ENCODE peak calls at places on chromosomes 3 and 15, in eight cellular contexts. One of them, this sample, is unnamed.

GRCh38 chr3:128245460-128245859 is 92.2 kb downstream of the EEFSEC start:
- DNase-seq in brain microvascular endothelial cell: no peak
- DNase-seq in neural crest cell: no peak
- DNase-seq in tibial artery: no peak
- DNase-seq in IMR-90: no peak
- DNase-seq in AG10803: no peak
- DNase-seq in right lobe of liver: no peak
- DNase-seq in endothelial cell of umbilical vein: no peak
- DNase-seq in this sample: no peak

GRCh38 chr15:89367485-89368451 is 33.1 kb upstream of the POLG start:
- DNase-seq in neural crest cell: peak; percentile 50
- DNase-seq in endothelial cell of umbilical vein: no peak
- DNase-seq in right lobe of liver: no peak
- DNase-seq in tibial artery: no peak
- DNase-seq in IMR-90: no peak
- DNase-seq in brain microvascular endothelial cell: no peak
- DNase-seq in AG10803: no peak
- DNase-seq in this sample: no peak

GRCh38 chr3:196082471-196082971 is 631 bp upstream of the TFRC start:
- DNase-seq in IMR-90: peak; percentile 7
- DNase-seq in brain microvascular endothelial cell: no peak
- DNase-seq in AG10803: no peak
- DNase-seq in tibial artery: no peak
- DNase-seq in endothelial cell of umbilical vein: no peak
- DNase-seq in right lobe of liver: no peak
- DNase-seq in neural crest cell: no peak
- DNase-seq in this sample: no peak

GRCh38 chr15:45762726-45763125 is 127.9 kb downstream of the SQOR start:
- DNase-seq in IMR-90: no peak
- DNase-seq in tibial artery: no peak
- DNase-seq in AG10803: no peak
- DNase-seq in right lobe of liver: no peak
- DNase-seq in neural crest cell: no peak
- DNase-seq in endothelial cell of umbilical vein: no peak
- DNase-seq in brain microvascular endothelial cell: no peak
- DNase-seq in this sample: no peak

GRCh38 chr3:98952404-98952803 is 50.9 kb upstream of the DCBLD2 start:
- DNase-seq in IMR-90: no peak
- DNase-seq in tibial artery: no peak
- DNase-seq in neural crest cell: no peak
- DNase-seq in AG10803: no peak
- DNase-seq in endothelial cell of umbilical vein: no peak
- DNase-seq in right lobe of liver: no peak
- DNase-seq in brain microvascular endothelial cell: no peak
- DNase-seq in this sample: no peak

GRCh38 chr15:98034731-98035130 is 74.2 kb downstream of the ARRDC4 start:
- DNase-seq in AG10803: no peak
- DNase-seq in right lobe of liver: no peak
- DNase-seq in neural crest cell: no peak
- DNase-seq in endothelial cell of umbilical vein: no peak
- DNase-seq in brain microvascular endothelial cell: no peak
- DNase-seq in IMR-90: no peak
- DNase-seq in tibial artery: no peak
- DNase-seq in this sample: no peak

GRCh38 chr15:38699633-38700230 is 135.1 kb upstream of the RASGRP1 start:
- DNase-seq in AG10803: peak; percentile 67
- DNase-seq in tibial artery: peak; percentile 58
- DNase-seq in IMR-90: peak; percentile 65
- DNase-seq in neural crest cell: peak; percentile 60
- DNase-seq in right lobe of liver: peak; percentile 31
- DNase-seq in brain microvascular endothelial cell: peak; percentile 71
- DNase-seq in endothelial cell of umbilical vein: peak; percentile 71
- DNase-seq in this sample: no peak

GRCh38 chr3:123831420-123831819 is 52.7 kb downstream of the MYLK start:
- DNase-seq in AG10803: no peak
- DNase-seq in tibial artery: no peak
- DNase-seq in right lobe of liver: no peak
- DNase-seq in IMR-90: no peak
- DNase-seq in brain microvascular endothelial cell: peak; percentile 27
- DNase-seq in endothelial cell of umbilical vein: no peak
- DNase-seq in neural crest cell: no peak
- DNase-seq in this sample: no peak

GRCh38 chr3:22269827-22270226 is 518.8 kb upstream of the ZNF385D start:
- DNase-seq in brain microvascular endothelial cell: peak; percentile 63
- DNase-seq in right lobe of liver: no peak
- DNase-seq in AG10803: peak; percentile 21
- DNase-seq in endothelial cell of umbilical vein: no peak
- DNase-seq in neural crest cell: no peak
- DNase-seq in IMR-90: no peak
- DNase-seq in tibial artery: peak; percentile 18
- DNase-seq in this sample: no peak

GRCh38 chr15:78992416-78993256 is 47.8 kb upstream of the CTSH start:
- DNase-seq in IMR-90: no peak
- DNase-seq in tibial artery: peak; percentile 38
- DNase-seq in endothelial cell of umbilical vein: peak; percentile 62
- DNase-seq in AG10803: peak; percentile 23
- DNase-seq in right lobe of liver: no peak
- DNase-seq in brain microvascular endothelial cell: no peak
- DNase-seq in neural crest cell: no peak
- DNase-seq in this sample: no peak

GRCh38 chr3:194308635-194309213 is 42.4 kb downstream of the CPN2 start:
- DNase-seq in endothelial cell of umbilical vein: peak; percentile 48
- DNase-seq in tibial artery: no peak
- DNase-seq in IMR-90: no peak
- DNase-seq in brain microvascular endothelial cell: no peak
- DNase-seq in right lobe of liver: no peak
- DNase-seq in neural crest cell: no peak
- DNase-seq in AG10803: no peak
- DNase-seq in this sample: no peak

GRCh38 chr15:79919749-79920511 is 23.1 kb upstream of the MTHFS start:
- DNase-seq in neural crest cell: no peak
- DNase-seq in tibial artery: no peak
- DNase-seq in right lobe of liver: no peak
- DNase-seq in IMR-90: no peak
- DNase-seq in AG10803: no peak
- DNase-seq in endothelial cell of umbilical vein: no peak
- DNase-seq in brain microvascular endothelial cell: no peak
- DNase-seq in this sample: no peak

GRCh38 chr3:126024049-126024854 is 55.3 kb downstream of the ROPN1B start:
- DNase-seq in right lobe of liver: no peak
- DNase-seq in endothelial cell of umbilical vein: no peak
- DNase-seq in AG10803: no peak
- DNase-seq in neural crest cell: no peak
- DNase-seq in tibial artery: no peak
- DNase-seq in brain microvascular endothelial cell: no peak
- DNase-seq in IMR-90: no peak
- DNase-seq in this sample: no peak

GRCh38 chr3:55090310-55090709 is 162.5 kb upstream of the LRTM1 start:
- DNase-seq in brain microvascular endothelial cell: no peak
- DNase-seq in IMR-90: no peak
- DNase-seq in neural crest cell: no peak
- DNase-seq in endothelial cell of umbilical vein: no peak
- DNase-seq in tibial artery: no peak
- DNase-seq in AG10803: no peak
- DNase-seq in right lobe of liver: no peak
- DNase-seq in this sample: no peak

GRCh38 chr3:23594897-23595670 is 210.7 kb upstream of the UBE2E1 start:
- DNase-seq in brain microvascular endothelial cell: peak; percentile 49
- DNase-seq in neural crest cell: no peak
- DNase-seq in tibial artery: no peak
- DNase-seq in IMR-90: peak; percentile 12
- DNase-seq in endothelial cell of umbilical vein: no peak
- DNase-seq in AG10803: peak; percentile 62
- DNase-seq in right lobe of liver: no peak
- DNase-seq in this sample: no peak
- TF ChIP-seq CTCF in brain microvascular endothelial cell: peak; percentile 37
- TF ChIP-seq CTCF in neural crest cell: no peak
- TF ChIP-seq CTCF in tibial artery: no peak
- TF ChIP-seq CTCF in IMR-90: no peak
- TF ChIP-seq CTCF in endothelial cell of umbilical vein: no peak
- TF ChIP-seq CTCF in AG10803: no peak
- TF ChIP-seq CTCF in right lobe of liver: no peak
- TF ChIP-seq CTCF in this sample: no peak

GRCh38 chr3:133169669-133170068 is 131.5 kb downstream of the TMEM108 start:
- DNase-seq in right lobe of liver: no peak
- DNase-seq in AG10803: no peak
- DNase-seq in endothelial cell of umbilical vein: no peak
- DNase-seq in neural crest cell: no peak
- DNase-seq in IMR-90: no peak
- DNase-seq in brain microvascular endothelial cell: no peak
- DNase-seq in tibial artery: no peak
- DNase-seq in this sample: no peak

GRCh38 chr3:133167340-133168024 is 129.3 kb downstream of the TMEM108 start:
- DNase-seq in brain microvascular endothelial cell: no peak
- DNase-seq in endothelial cell of umbilical vein: no peak
- DNase-seq in right lobe of liver: no peak
- DNase-seq in neural crest cell: no peak
- DNase-seq in IMR-90: no peak
- DNase-seq in tibial artery: no peak
- DNase-seq in AG10803: no peak
- DNase-seq in this sample: no peak

GRCh38 chr3:133162906-133163305 is 124.7 kb downstream of the TMEM108 start:
- DNase-seq in right lobe of liver: no peak
- DNase-seq in IMR-90: no peak
- DNase-seq in neural crest cell: no peak
- DNase-seq in AG10803: no peak
- DNase-seq in tibial artery: no peak
- DNase-seq in brain microvascular endothelial cell: no peak
- DNase-seq in endothelial cell of umbilical vein: no peak
- DNase-seq in this sample: no peak

DNA sequence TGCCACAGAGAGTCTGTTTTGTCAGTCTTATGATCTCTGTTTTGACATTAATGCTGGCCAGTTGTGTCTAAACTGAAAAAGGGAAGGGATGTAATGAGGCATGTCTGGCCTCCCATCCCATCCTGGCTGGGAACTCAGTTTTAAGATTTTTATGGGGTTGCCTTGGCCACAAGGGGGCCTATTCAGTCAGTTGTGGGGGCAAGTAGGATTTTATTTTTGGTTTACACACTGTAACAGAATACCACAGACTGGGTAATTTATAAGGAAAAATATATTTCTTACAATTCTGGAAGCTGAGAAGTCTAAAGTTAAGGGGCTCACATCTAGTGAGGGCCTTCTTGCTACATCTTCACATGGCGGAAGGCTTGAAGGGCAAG is 129.8 kb downstream of the TMEM108 start:
- DNase-seq in IMR-90: no peak
- DNase-seq in right lobe of liver: no peak
- DNase-seq in neural crest cell: no peak
- DNase-seq in brain microvascular endothelial cell: no peak
- DNase-seq in tibial artery: no peak
- DNase-seq in AG10803: no peak
- DNase-seq in endothelial cell of umbilical vein: no peak
- DNase-seq in this sample: no peak
- TF ChIP-seq CTCF in IMR-90: no peak
- TF ChIP-seq CTCF in right lobe of liver: peak; percentile 17
- TF ChIP-seq CTCF in neural crest cell: no peak
- TF ChIP-seq CTCF in brain microvascular endothelial cell: no peak
- TF ChIP-seq CTCF in tibial artery: no peak
- TF ChIP-seq CTCF in AG10803: no peak
- TF ChIP-seq CTCF in endothelial cell of umbilical vein: no peak
- TF ChIP-seq CTCF in this sample: peak; percentile 9

DNA sequence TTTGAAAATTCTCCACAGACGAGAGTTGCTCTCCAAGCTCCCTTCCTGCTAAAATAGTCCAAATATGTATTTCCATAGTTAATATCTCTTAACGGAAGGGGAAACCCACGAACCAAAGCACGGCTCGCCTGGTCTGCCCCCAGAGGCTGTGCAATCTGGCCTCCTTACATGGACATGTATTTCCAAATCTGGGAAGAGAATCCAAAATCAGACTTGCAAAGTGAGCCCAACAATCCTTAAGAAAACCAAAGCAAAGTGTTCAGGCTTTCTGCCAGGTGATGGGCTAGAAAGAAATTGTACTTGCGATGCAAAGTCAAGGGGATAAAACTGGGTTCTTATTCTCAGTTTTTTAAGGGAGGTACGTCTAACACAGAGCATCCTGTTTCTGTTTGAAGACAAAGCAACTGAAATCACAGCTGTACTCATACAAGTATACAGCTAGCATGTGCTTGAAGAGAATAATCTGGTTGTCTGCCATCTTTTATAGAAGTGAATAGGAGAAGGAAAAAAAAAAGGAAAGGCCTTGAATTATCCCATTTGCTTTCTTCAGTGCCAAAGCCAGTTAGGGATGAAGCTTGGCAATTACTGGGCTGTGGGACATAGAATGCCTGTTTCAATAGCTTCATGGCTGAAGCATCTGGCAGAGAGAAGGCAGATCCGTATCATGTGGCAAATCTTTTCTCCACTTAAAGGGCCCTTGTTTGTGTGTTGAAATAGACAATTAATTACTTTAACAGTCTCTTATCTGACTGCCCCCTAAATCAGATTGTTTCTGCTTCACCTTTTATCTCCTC is 48.4 kb downstream of the LRIG1 start:
- DNase-seq in AG10803: peak; percentile 53
- DNase-seq in IMR-90: no peak
- DNase-seq in brain microvascular endothelial cell: no peak
- DNase-seq in neural crest cell: no peak
- DNase-seq in tibial artery: peak; percentile 65
- DNase-seq in endothelial cell of umbilical vein: no peak
- DNase-seq in right lobe of liver: no peak
- DNase-seq in this sample: no peak
- TF ChIP-seq CTCF in AG10803: peak; percentile 2
- TF ChIP-seq CTCF in IMR-90: no peak
- TF ChIP-seq CTCF in brain microvascular endothelial cell: no peak
- TF ChIP-seq CTCF in neural crest cell: no peak
- TF ChIP-seq CTCF in tibial artery: no peak
- TF ChIP-seq CTCF in endothelial cell of umbilical vein: no peak
- TF ChIP-seq CTCF in right lobe of liver: no peak
- TF ChIP-seq CTCF in this sample: no peak

GRCh38 chr15:70853270-70853854 is 595 bp downstream of the LARP6 start:
- DNase-seq in AG10803: peak; percentile 73
- DNase-seq in right lobe of liver: peak; percentile 21
- DNase-seq in brain microvascular endothelial cell: peak; percentile 32
- DNase-seq in neural crest cell: peak; percentile 8
- DNase-seq in tibial artery: peak; percentile 40
- DNase-seq in endothelial cell of umbilical vein: peak; percentile 60
- DNase-seq in IMR-90: peak; percentile 87
- DNase-seq in this sample: no peak

GRCh38 chr15:70853855-70854668 is at the start of gene LARP6:
- DNase-seq in tibial artery: peak; percentile 49
- DNase-seq in IMR-90: peak; percentile 36
- DNase-seq in neural crest cell: peak; percentile 65
- DNase-seq in AG10803: peak; percentile 53
- DNase-seq in brain microvascular endothelial cell: no peak
- DNase-seq in endothelial cell of umbilical vein: peak; percentile 60
- DNase-seq in right lobe of liver: peak; percentile 57
- DNase-seq in this sample: no peak

GRCh38 chr15:70855764-70856163 is 1.8 kb upstream of the LARP6 start:
- DNase-seq in AG10803: no peak
- DNase-seq in tibial artery: no peak
- DNase-seq in endothelial cell of umbilical vein: no peak
- DNase-seq in neural crest cell: no peak
- DNase-seq in brain microvascular endothelial cell: no peak
- DNase-seq in right lobe of liver: no peak
- DNase-seq in IMR-90: peak; percentile 22
- DNase-seq in this sample: no peak

GRCh38 chr15:70856177-70856883 is 2.4 kb upstream of the LARP6 start:
- DNase-seq in AG10803: peak; percentile 62
- DNase-seq in endothelial cell of umbilical vein: no peak
- DNase-seq in tibial artery: no peak
- DNase-seq in right lobe of liver: no peak
- DNase-seq in brain microvascular endothelial cell: no peak
- DNase-seq in neural crest cell: no peak
- DNase-seq in IMR-90: peak; percentile 56
- DNase-seq in this sample: no peak

GRCh38 chr15:70854669-70854976 is 666 bp upstream of the LARP6 start:
- DNase-seq in right lobe of liver: no peak
- DNase-seq in brain microvascular endothelial cell: peak; percentile 40
- DNase-seq in neural crest cell: no peak
- DNase-seq in tibial artery: no peak
- DNase-seq in AG10803: peak; percentile 57
- DNase-seq in endothelial cell of umbilical vein: peak; percentile 36
- DNase-seq in IMR-90: peak; percentile 62
- DNase-seq in this sample: no peak
- TF ChIP-seq CTCF in right lobe of liver: no peak
- TF ChIP-seq CTCF in brain microvascular endothelial cell: peak; percentile 13
- TF ChIP-seq CTCF in neural crest cell: no peak
- TF ChIP-seq CTCF in tibial artery: no peak
- TF ChIP-seq CTCF in AG10803: peak; percentile 40
- TF ChIP-seq CTCF in endothelial cell of umbilical vein: no peak
- TF ChIP-seq CTCF in IMR-90: peak; percentile 30
- TF ChIP-seq CTCF in this sample: peak; percentile 5